ENCODE peak calls at places on chromosomes 5 and 9, in eight cellular contexts. O is AG04450, V is RWPE1, B is mesendoderm, U is iPS DF 6.9, D is left lung, K is dorsolateral prefrontal cortex, Z is lung. C is an unnamed sample.
A peak's percentile ranks its signal among the peaks of the same experiment; 100 is the strongest.

GRCh38 chr5:33939863-33940262 is 3.7 kb downstream of the RXFP3 start:
- DNase-seq in D (no peak), K (no peak), V (no peak), B (no peak), Z (no peak), U (no peak), O (no peak), C (no peak)

GRCh38 chr9:83708515-83709158 is 879 bp upstream of the UBQLN1 start:
- DNase-seq in D (peak; percentile 82), K (peak; percentile 83), V (peak; percentile 69), U (no peak), Z (peak; percentile 72), O (no peak), B (peak; percentile 70), C (peak; percentile 49)

GRCh38 chr5:68431601-68432337 is 216.2 kb downstream of the PIK3R1 start:
- DNase-seq in O (no peak), K (no peak), B (no peak), U (no peak), D (no peak), V (no peak), Z (no peak), C (no peak)

GRCh38 chr9:77236693-77237092 is 59.4 kb downstream of the VPS13A start:
- DNase-seq in V (no peak), D (no peak), U (no peak), K (no peak), Z (no peak), O (no peak), B (peak; percentile 10), C (no peak)

GRCh38 chr9:84111726-84112125 is 131.1 kb downstream of the RMI1 start:
- DNase-seq in K (no peak), V (peak; percentile 56), D (no peak), O (no peak), B (no peak), Z (no peak), U (no peak), C (no peak)

GRCh38 chr5:108615216-108615615 is 132.5 kb upstream of the FER start:
- DNase-seq in O (peak; percentile 55), Z (no peak), D (no peak), K (no peak), B (no peak), U (no peak), V (peak; percentile 26), C (no peak)

GRCh38 chr5:125467222-125467621 is 720.8 kb upstream of the ZNF608 start:
- DNase-seq in U (no peak), K (no peak), V (no peak), O (no peak), D (no peak), B (no peak), Z (no peak), C (no peak)

GRCh38 chr9:87336914-87337333 is 160.7 kb upstream of the DAPK1 start:
- DNase-seq in D (peak; percentile 41), K (no peak), U (no peak), B (peak; percentile 90), Z (no peak), O (peak; percentile 38), V (peak; percentile 61), C (no peak)

GRCh38 chr5:88929385-88929784 is 46.4 kb upstream of the MEF2C start:
- DNase-seq in V (no peak), D (no peak), K (no peak), U (no peak), B (no peak), O (no peak), Z (no peak), C (no peak)

GRCh38 chr9:27888661-27889295 is 315.5 kb upstream of the C9orf72 start:
- DNase-seq in K (no peak), O (no peak), V (peak; percentile 36), U (peak; percentile 48), Z (no peak), D (no peak), B (peak; percentile 65), C (no peak)

GRCh38 chr9:137456061-137456863 is 2.9 kb downstream of the NSMF start:
- DNase-seq in D (peak; percentile 28), U (no peak), Z (no peak), V (no peak), K (peak; percentile 22), B (no peak), O (no peak), C (no peak)

GRCh38 chr9:105413486-105414068 is 34.3 kb upstream of the FSD1L start:
- DNase-seq in V (peak; percentile 31), Z (no peak), B (peak; percentile 69), O (no peak), K (no peak), U (no peak), D (no peak), C (no peak)

GRCh38 chr5:32312194-32312681 is 501 bp downstream of the MTMR12 start:
- DNase-seq in B (peak; percentile 55), O (no peak), V (peak; percentile 57), U (no peak), D (peak; percentile 72), Z (peak; percentile 66), K (peak; percentile 80), C (peak; percentile 15)
- H3K27ac ChIP-seq in B (peak overlapping the region; percentile 91), O (peak overlapping the region; percentile 85), V (peak overlapping the region; percentile 83), U (no peak overlapping the region), D (peak overlapping the region; percentile 95), Z (peak overlapping the region; percentile 99), K (peak overlapping the region; percentile 97), C (peak overlapping the region; percentile 82)

GRCh38 chr5:159178978-159179377 is 30.4 kb downstream of the RNF145 start:
- DNase-seq in Z (no peak), V (peak; percentile 92), D (no peak), U (no peak), K (no peak), O (peak; percentile 93), B (no peak), C (no peak)

GRCh38 chr5:159181152-159181551 is 28.2 kb downstream of the RNF145 start:
- DNase-seq in U (no peak), Z (no peak), K (no peak), O (no peak), D (no peak), B (peak; percentile 23), V (no peak), C (no peak)

GRCh38 chr5:159183247-159183646 is 26.1 kb downstream of the RNF145 start:
- DNase-seq in U (no peak), O (no peak), B (no peak), V (no peak), K (no peak), D (no peak), Z (no peak), C (no peak)

GRCh38 chr5:159182691-159183090 is 26.7 kb downstream of the RNF145 start:
- DNase-seq in U (no peak), B (peak; percentile 48), Z (no peak), O (peak; percentile 29), K (no peak), V (no peak), D (no peak), C (no peak)

GRCh38 chr5:159179556-159180305 is 29.6 kb downstream of the RNF145 start:
- DNase-seq in B (no peak), V (no peak), U (no peak), D (no peak), O (no peak), K (no peak), Z (no peak), C (no peak)
- H3K27ac ChIP-seq in B (no peak overlapping the region), V (no peak overlapping the region), U (no peak overlapping the region), D (peak overlapping the region; percentile 78), O (peak overlapping the region; percentile 89), K (no peak overlapping the region), Z (peak overlapping the region; percentile 67), C (no peak overlapping the region)

DNA sequence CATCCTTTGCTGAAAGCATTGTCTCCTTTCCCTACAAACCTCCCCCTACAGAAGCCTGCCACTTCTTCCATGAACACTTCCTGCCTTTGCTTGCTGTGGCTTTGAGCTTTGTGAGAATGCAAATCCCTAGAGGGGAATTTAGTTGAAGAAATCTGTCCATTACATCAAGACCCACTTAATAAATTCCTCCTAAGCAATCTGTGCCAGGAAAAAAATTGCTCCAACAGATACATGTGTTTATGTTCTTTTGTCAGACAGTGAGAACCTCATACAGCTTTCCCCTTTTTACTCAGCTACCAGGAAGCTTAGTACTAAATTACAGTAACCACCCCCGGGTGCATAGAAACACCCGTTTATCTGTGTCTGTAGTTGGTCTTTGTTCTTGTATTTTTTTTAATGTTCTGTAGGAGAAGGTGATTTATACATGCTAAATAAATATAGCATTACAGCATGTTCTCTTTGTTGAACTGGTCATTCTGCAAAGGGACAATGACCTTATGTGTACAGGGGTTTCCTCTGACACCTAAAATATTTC is 43.9 kb downstream of the SH3TC2 start:
- DNase-seq in O (no peak), U (no peak), Z (no peak), D (no peak), B (peak; percentile 34), K (no peak), V (no peak), C (no peak)
- H3K27ac ChIP-seq in O (no peak overlapping the region), U (no peak overlapping the region), Z (no peak overlapping the region), D (no peak overlapping the region), B (no peak overlapping the region), K (no peak overlapping the region), V (no peak overlapping the region), C (no peak overlapping the region)

GRCh38 chr9:98251554-98251953 is 3.9 kb downstream of the TBC1D2 start:
- DNase-seq in D (no peak), O (no peak), Z (no peak), U (no peak), V (peak; percentile 98), K (no peak), B (no peak), C (no peak)
- H3K27ac ChIP-seq in D (peak overlapping the region; percentile 99), O (no peak overlapping the region), Z (peak overlapping the region; percentile 8), U (no peak overlapping the region), V (peak overlapping the region; percentile 99), K (no peak overlapping the region), B (no peak overlapping the region), C (no peak overlapping the region)

DNA sequence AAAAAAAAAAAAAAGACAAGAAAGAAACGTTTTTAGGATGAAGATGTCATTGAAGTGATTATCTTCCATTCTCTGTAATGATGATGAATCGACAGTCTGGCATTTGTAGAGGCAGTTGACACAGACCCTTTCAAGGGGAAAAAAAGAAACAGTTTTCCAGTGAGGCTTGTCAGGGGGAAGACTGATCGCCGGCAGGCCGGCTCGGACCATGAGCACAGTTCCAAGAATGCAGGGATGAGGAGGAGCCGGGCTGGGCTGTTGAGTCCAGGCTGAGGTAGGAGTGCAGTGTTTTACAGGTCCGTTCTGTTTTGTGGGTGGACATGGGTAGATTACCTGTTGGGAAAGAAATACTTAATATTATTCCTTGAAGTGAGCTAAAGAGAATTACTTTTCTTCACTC is 194.6 kb downstream of the AOPEP start:
- DNase-seq in V (peak; percentile 57), B (peak; percentile 74), O (no peak), U (no peak), K (no peak), Z (no peak), D (peak; percentile 59), C (no peak)
- H3K27ac ChIP-seq in V (peak overlapping the region; percentile 96), B (no peak overlapping the region), O (peak overlapping the region; percentile 96), U (no peak overlapping the region), K (peak overlapping the region; percentile 89), Z (peak overlapping the region; percentile 72), D (peak overlapping the region; percentile 75), C (peak overlapping the region; percentile 81)

DNA sequence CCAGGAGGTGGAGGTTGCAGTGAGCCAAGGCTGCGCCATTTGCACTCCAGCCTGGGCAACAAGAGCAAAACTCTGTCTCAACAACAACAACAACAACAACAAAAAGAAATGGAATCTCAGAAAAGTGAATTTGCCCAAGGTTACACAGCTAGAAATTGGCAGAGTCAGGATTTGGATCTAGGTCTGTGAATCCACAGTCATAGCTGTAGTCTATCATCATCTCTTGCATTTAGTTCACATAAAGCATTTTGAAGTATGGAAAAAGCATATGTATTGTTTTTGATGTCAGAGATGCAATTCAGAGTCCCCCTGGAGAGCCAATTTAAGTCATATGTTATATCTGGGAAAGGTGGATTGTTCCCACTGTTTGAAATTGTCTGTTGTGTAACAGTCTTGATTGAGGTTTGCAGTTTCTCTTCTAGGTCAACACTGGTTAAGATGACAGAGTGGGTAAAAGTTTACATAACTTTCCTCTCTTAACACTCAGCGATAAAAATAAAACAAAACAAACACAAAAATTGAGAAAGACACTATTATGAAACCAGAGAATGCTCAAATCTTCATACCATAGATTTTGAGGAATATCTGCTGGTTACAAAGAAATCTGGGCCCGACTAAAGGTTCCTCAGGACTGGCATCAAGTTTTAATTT is 21.5 kb upstream of the GPR21 start:
- DNase-seq in K (no peak), B (no peak), U (no peak), V (no peak), D (no peak), Z (no peak), O (no peak), C (no peak)
- H3K27ac ChIP-seq in K (peak overlapping the region; percentile 34), B (no peak overlapping the region), U (no peak overlapping the region), V (no peak overlapping the region), D (no peak overlapping the region), Z (no peak overlapping the region), O (no peak overlapping the region), C (no peak overlapping the region)